ENCODE peak calls at places on chromosomes 6 and 20, in six cellular contexts. Y is hepatocyte, B is neural progenitor cell, U is HCT116, T is GM23248, L is PC-3. Z is an unnamed sample.
A peak's percentile ranks its signal among the peaks of the same experiment; 100 is the strongest.

GRCh38 chr20:10806539-10806938 is 132.7 kb upstream of the JAG1 start:
- DNase-seq in U (no peak), Y (no peak), T (no peak), B (no peak), L (no peak), Z (no peak)

GRCh38 chr6:135870722-135871121 is 19.2 kb downstream of the PDE7B start:
- DNase-seq in L (peak; percentile 9), B (no peak), T (peak; percentile 77), U (no peak), Y (no peak), Z (no peak)

GRCh38 chr6:26240157-26240980 is 124.6 kb upstream of the BTN3A2 start:
- DNase-seq in T (peak; percentile 73), B (peak; percentile 71), Y (peak; percentile 62), L (no peak), U (no peak), Z (peak; percentile 59)

GRCh38 chr6:16105056-16105455 is 23.8 kb upstream of the MYLIP start:
- DNase-seq in T (no peak), U (no peak), B (no peak), Y (no peak), L (no peak), Z (no peak)

GRCh38 chr20:50717312-50717711 is 14.1 kb upstream of the PARD6B start:
- DNase-seq in L (no peak), T (no peak), U (no peak), Y (no peak), B (no peak), Z (no peak)

GRCh38 chr6:41767112-41767946 is 12.4 kb downstream of the FRS3 start:
- DNase-seq in U (no peak), T (peak; percentile 91), L (peak; percentile 93), Y (peak; percentile 72), B (no peak), Z (peak; percentile 89)

GRCh38 chr6:66496659-66497058 is 789.6 kb upstream of the EYS start:
- DNase-seq in Y (peak; percentile 50), B (peak; percentile 50), U (no peak), L (peak; percentile 51), T (no peak), Z (no peak)

GRCh38 chr20:32130965-32131364 is 21.5 kb downstream of the TM9SF4 start:
- DNase-seq in Y (no peak), U (no peak), T (no peak), L (no peak), B (no peak), Z (no peak)

GRCh38 chr6:43903739-43904290 is 133.8 kb downstream of the VEGFA start:
- DNase-seq in L (no peak), T (no peak), U (no peak), Y (no peak), B (no peak), Z (peak; percentile 84)

GRCh38 chr6:7106752-7107577 is 796 bp upstream of the RREB1 start:
- DNase-seq in U (no peak), Y (peak; percentile 68), T (peak; percentile 62), L (peak; percentile 21), B (peak; percentile 54), Z (no peak)

GRCh38 chr6:108689279-108690161 is 128.8 kb downstream of the FOXO3 start:
- DNase-seq in Y (peak; percentile 42), U (peak; percentile 57), B (no peak), T (peak; percentile 78), L (peak; percentile 92), Z (no peak)

GRCh38 chr6:38824243-38824894 is 109.3 kb downstream of the DNAH8 start:
- DNase-seq in B (no peak), U (no peak), L (no peak), Y (no peak), T (no peak), Z (no peak)

GRCh38 chr6:39075010-39075738 is 26.6 kb downstream of the GLP1R start:
- DNase-seq in Y (no peak), B (no peak), T (no peak), U (no peak), L (no peak), Z (no peak)

GRCh38 chr6:149335924-149336323 is 18.4 kb downstream of the TAB2 start:
- DNase-seq in L (peak; percentile 81), Y (peak; percentile 19), B (no peak), T (peak; percentile 84), U (peak; percentile 59), Z (no peak)

GRCh38 chr6:74318738-74319137 is 622.7 kb downstream of the CD109 start:
- DNase-seq in U (no peak), B (no peak), Y (no peak), T (no peak), L (no peak), Z (no peak)

GRCh38 chr20:46132705-46133120 is 14.6 kb downstream of the CD40 start:
- DNase-seq in T (peak; percentile 79), Y (peak; percentile 85), L (peak; percentile 76), B (peak; percentile 91), U (peak; percentile 21), Z (peak; percentile 88)

GRCh38 chr6:12245763-12246720 is 44.1 kb upstream of the EDN1 start:
- DNase-seq in B (peak; percentile 12), L (peak; percentile 69), U (no peak), T (peak; percentile 6), Y (no peak), Z (no peak)

GRCh38 chr6:167469655-167470054 is 144.8 kb downstream of the TTLL2 start:
- DNase-seq in Y (no peak), B (no peak), U (no peak), L (no peak), T (no peak), Z (no peak)

GRCh38 chr20:38870733-38871559 is 55.3 kb upstream of the FAM83D start:
- DNase-seq in U (peak; percentile 52), B (no peak), Y (peak; percentile 17), T (peak; percentile 53), L (peak; percentile 89), Z (no peak)
- TF ChIP-seq EZH2phosphoT487 in U (no peak), B (no peak), Y (no peak), T (no peak), L (no peak), Z (no peak)

GRCh38 chr6:46501136-46502089 is 10.2 kb upstream of the RCAN2 start:
- DNase-seq in Y (no peak), T (peak; percentile 63), L (peak; percentile 57), B (no peak), U (no peak), Z (no peak)
- TF ChIP-seq EZH2phosphoT487 in Y (no peak), T (no peak), L (no peak), B (no peak), U (no peak), Z (no peak)

GRCh38 chr6:138522611-138523010 is 23.3 kb upstream of the NHSL1 start:
- DNase-seq in B (no peak), T (no peak), L (no peak), U (no peak), Y (no peak), Z (no peak)

GRCh38 chr6:138517635-138518034 is 18.3 kb upstream of the NHSL1 start:
- DNase-seq in T (peak; percentile 70), L (peak; percentile 68), U (peak; percentile 39), B (peak; percentile 45), Y (peak; percentile 26), Z (peak; percentile 4)

GRCh38 chr6:138518054-138518453 is 18.8 kb upstream of the NHSL1 start:
- DNase-seq in T (no peak), Y (no peak), U (no peak), B (no peak), L (no peak), Z (no peak)

GRCh38 chr6:138521800-138522199 is 22.5 kb upstream of the NHSL1 start:
- DNase-seq in L (no peak), B (no peak), U (no peak), Y (no peak), T (no peak), Z (no peak)

GRCh38 chr6:138520463-138520862 is 21.2 kb upstream of the NHSL1 start:
- DNase-seq in B (no peak), L (peak; percentile 60), U (no peak), Y (no peak), T (peak; percentile 60), Z (peak; percentile 4)
- TF ChIP-seq EZH2phosphoT487 in B (no peak), L (no peak), U (no peak), Y (no peak), T (no peak), Z (no peak)

DNA sequence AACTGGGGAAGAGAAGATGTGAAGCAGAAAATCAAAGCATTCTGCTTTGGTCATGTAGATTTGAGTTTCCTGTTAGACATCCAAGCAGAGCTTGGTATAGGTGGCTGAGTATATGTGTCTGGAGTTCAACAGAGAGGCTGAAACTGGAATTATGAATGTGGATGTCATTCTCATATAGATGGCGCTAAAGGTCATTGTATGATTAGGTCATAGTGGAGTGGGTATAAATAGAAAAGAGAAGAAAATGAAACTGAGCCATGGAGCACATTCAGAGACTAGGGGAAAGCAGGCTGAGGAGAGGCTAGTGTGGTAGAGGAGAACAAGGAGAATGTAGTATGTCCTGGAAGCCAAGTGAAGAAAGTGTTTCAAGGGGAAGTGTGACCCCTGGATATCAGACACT is 295.6 kb upstream of the PLN start:
- DNase-seq in T (no peak), Y (no peak), B (no peak), U (no peak), L (no peak), Z (no peak)
- TF ChIP-seq EZH2phosphoT487 in T (no peak), Y (no peak), B (no peak), U (no peak), L (no peak), Z (no peak)

GRCh38 chr20:39974966-39975501 is 714.0 kb downstream of the MAFB start:
- DNase-seq in T (no peak), B (no peak), U (no peak), L (no peak), Y (no peak), Z (no peak)
- TF ChIP-seq EZH2phosphoT487 in T (no peak), B (no peak), U (no peak), L (no peak), Y (no peak), Z (no peak)

Z was measured in SK-N-SH.